ENCODE peak calls at places on chromosomes 11 and 22, in five cellular contexts. G, H, F, Z and N are unnamed samples.

GRCh38 chr11:11296434-11296833 is 56.6 kb downstream of the CSNK2A3 start:
- DNase-seq in G (no peak), F (no peak), H (no peak), Z (no peak), N (no peak)

GRCh38 chr11:126419801-126420729 is 64.6 kb downstream of the ST3GAL4 start:
- DNase-seq in G (no peak), F (peak; percentile 38), H (no peak), Z (no peak), N (no peak)

GRCh38 chr22:19042285-19043110 is 79.7 kb downstream of the DGCR2 start:
- DNase-seq in G (no peak), Z (peak; percentile 56), H (no peak), F (no peak), N (no peak)

GRCh38 chr11:2592559-2593392 is 107.0 kb downstream of the KCNQ1OT1 start:
- DNase-seq in Z (no peak), H (no peak), F (no peak), G (no peak), N (no peak)

GRCh38 chr11:117898059-117898458 is 21.6 kb upstream of the FXYD6 start:
- DNase-seq in F (no peak), Z (peak; percentile 23), G (peak; percentile 23), H (no peak), N (no peak)

GRCh38 chr22:41401781-41402648 is 20.3 kb downstream of the TEF start:
- DNase-seq in H (peak; percentile 57), Z (peak; percentile 94), G (no peak), F (peak; percentile 84), N (peak; percentile 85)

GRCh38 chr11:57277845-57278720 is 41.0 kb upstream of the APLNR start:
- DNase-seq in Z (peak; percentile 75), F (peak; percentile 70), H (peak; percentile 81), G (no peak), N (peak; percentile 79)

GRCh38 chr11:1129143-1129665 is 28.5 kb upstream of the MUC5AC start:
- DNase-seq in G (no peak), H (no peak), Z (peak; percentile 44), F (no peak), N (peak; percentile 1)

GRCh38 chr11:118618991-118619375 is 11.6 kb downstream of the PHLDB1 start:
- DNase-seq in F (peak; percentile 87), H (no peak), G (no peak), Z (peak; percentile 90), N (no peak)

GRCh38 chr11:65808744-65809341 is 22.0 kb downstream of the OVOL1 start:
- DNase-seq in G (no peak), H (no peak), F (no peak), Z (no peak), N (no peak)

GRCh38 chr22:36828815-36829214 is 12.0 kb upstream of the PVALB start:
- DNase-seq in Z (no peak), G (no peak), F (no peak), H (no peak), N (no peak)

GRCh38 chr22:45094826-45095225 is 68.9 kb upstream of the NUP50 start:
- DNase-seq in F (no peak), H (no peak), Z (no peak), G (no peak), N (no peak)

GRCh38 chr11:13963169-13963948 is 836 bp downstream of the SPON1 start:
- DNase-seq in F (no peak), G (peak; percentile 49), Z (peak; percentile 66), H (no peak), N (no peak)

GRCh38 chr11:8671651-8672062 is 10.8 kb downstream of the TRIM66 start:
- DNase-seq in H (no peak), F (no peak), G (no peak), Z (no peak), N (no peak)

GRCh38 chr11:36376888-36377758 is 81.0 kb downstream of the PRR5L start:
- DNase-seq in F (peak; percentile 41), Z (peak; percentile 71), H (peak; percentile 52), G (peak; percentile 44), N (peak; percentile 56)

GRCh38 chr22:38403806-38404205 is 51.2 kb downstream of the KCNJ4 start:
- DNase-seq in G (no peak), Z (peak; percentile 35), F (no peak), H (no peak), N (no peak)

GRCh38 chr11:46603704-46604308 is 10.0 kb upstream of the AMBRA1 start:
- DNase-seq in H (no peak), F (no peak), G (no peak), Z (no peak), N (no peak)

GRCh38 chr11:17864478-17864941 is 129.9 kb downstream of the KCNC1 start:
- DNase-seq in F (no peak), H (peak; percentile 9), Z (no peak), G (no peak), N (peak; percentile 51)

GRCh38 chr11:106249857-106250256 is 172.4 kb downstream of the AASDHPPT start:
- DNase-seq in G (no peak), Z (no peak), F (no peak), H (no peak), N (no peak)

GRCh38 chr22:37187552-37187890 is 526 bp downstream of the C1QTNF6 start:
- DNase-seq in Z (no peak), G (no peak), F (peak; percentile 68), H (no peak), N (no peak)

GRCh38 chr11:103594283-103594682 is 442.2 kb upstream of the DDI1 start:
- DNase-seq in G (no peak), H (no peak), F (no peak), Z (no peak), N (no peak)

GRCh38 chr11:77188912-77189491 is 61.0 kb downstream of the MYO7A start:
- DNase-seq in H (no peak), F (no peak), Z (no peak), G (no peak), N (no peak)

GRCh38 chr11:69075421-69076128 is 26.8 kb downstream of the TPCN2 start:
- DNase-seq in Z (peak; percentile 93), H (no peak), G (no peak), F (peak; percentile 99), N (no peak)

GRCh38 chr22:45863981-45864751 is 112.8 kb downstream of the WNT7B start:
- DNase-seq in H (peak; percentile 45), Z (peak; percentile 74), G (peak; percentile 74), F (peak; percentile 40), N (peak; percentile 87)

GRCh38 chr11:3913921-3914320 is 58.5 kb downstream of the STIM1 start:
- DNase-seq in H (no peak), Z (no peak), F (no peak), G (no peak), N (no peak)

GRCh38 chr11:76674517-76675400 is 4.2 kb upstream of the LRRC32 start:
- DNase-seq in G (no peak), F (no peak), Z (no peak), H (no peak), N (no peak)

GRCh38 chr22:44839721-44840120 is 87.3 kb downstream of the ARHGAP8 start:
- DNase-seq in F (no peak), Z (no peak), G (no peak), H (no peak), N (no peak)

GRCh38 chr11:47233989-47234668 is 14.5 kb downstream of the ACP2 start:
- DNase-seq in G (no peak), H (peak; percentile 67), F (peak; percentile 79), Z (no peak), N (no peak)

GRCh38 chr11:112837162-112837826 is 123.9 kb upstream of the NCAM1 start:
- DNase-seq in G (no peak), H (no peak), Z (no peak), F (no peak), N (no peak)
- TF ChIP-seq CTCF in G (no peak), H (no peak), Z (no peak), F (no peak), N (no peak)

GRCh38 chr11:72238492-72239295 is 5.3 kb downstream of the PHOX2A start:
- DNase-seq in H (no peak), F (no peak), Z (no peak), G (no peak), N (no peak)
- TF ChIP-seq CTCF in H (no peak), F (no peak), Z (no peak), G (peak; percentile 26), N (no peak)

GRCh38 chr11:61718046-61718531 is 34.3 kb upstream of the MYRF start:
- DNase-seq in G (no peak), F (no peak), H (no peak), Z (no peak), N (no peak)
- TF ChIP-seq CTCF in G (no peak), F (no peak), H (no peak), Z (no peak), N (no peak)

GRCh38 chr11:73171762-73172161 is 29.6 kb upstream of the FCHSD2 start:
- DNase-seq in H (no peak), Z (no peak), F (peak; percentile 31), G (no peak), N (no peak)

GRCh38 chr11:73172992-73173656 is 31.0 kb upstream of the FCHSD2 start:
- DNase-seq in F (no peak), G (no peak), Z (no peak), H (no peak), N (no peak)

GRCh38 chr11:73170140-73170539 is 28.0 kb upstream of the FCHSD2 start:
- DNase-seq in G (no peak), Z (no peak), H (no peak), F (no peak), N (no peak)

GRCh38 chr11:73167555-73167954 is 25.4 kb upstream of the FCHSD2 start:
- DNase-seq in G (no peak), Z (no peak), H (no peak), F (no peak), N (no peak)

GRCh38 chr11:73168925-73169579 is 26.9 kb upstream of the FCHSD2 start:
- DNase-seq in H (no peak), G (no peak), F (no peak), Z (no peak), N (no peak)
- TF ChIP-seq CTCF in H (no peak), G (no peak), F (no peak), Z (no peak), N (no peak)